ENCODE peak calls at places on chromosomes 6 and 20, in five cellular contexts. C is RCC 7860; Y is stimulated activated CD4-positive, alpha-beta T cell treated with anti-CD3 and anti-CD28 coated beads, Interleukin-2, amount 100 ng/mL, for 4 hours; D is NT2/D1; V is hypothalamus. M is an unnamed sample.

GRCh38 chr6:159510141-159510540 is 182.9 kb downstream of the SOD2 start:
- DNase-seq in V (no peak), D (no peak), Y (no peak), C (no peak), M (no peak)

GRCh38 chr20:56429496-56429895 is 17.4 kb downstream of the CASS4 start:
- DNase-seq in Y (peak), C (peak), D (no peak), V (no peak), M (peak)

GRCh38 chr6:131909408-131910218 is 41.6 kb downstream of the CCN2 start:
- DNase-seq in V (peak), Y (peak), C (peak), D (peak), M (peak)

GRCh38 chr6:2034256-2034655 is 211.1 kb downstream of the GMDS start:
- DNase-seq in D (no peak), Y (no peak), V (no peak), C (no peak), M (no peak)

GRCh38 chr6:165969184-165969583 is 198.5 kb downstream of the TBXT start:
- DNase-seq in V (no peak), Y (no peak), D (no peak), C (no peak), M (no peak)

GRCh38 chr6:28758046-28758817 is 165.6 kb downstream of the TRIM27 start:
- DNase-seq in V (no peak), D (no peak), Y (no peak), C (peak), M (peak)

GRCh38 chr20:24309596-24309995 is 159.8 kb upstream of the SYNDIG1 start:
- DNase-seq in D (no peak), C (no peak), V (no peak), Y (no peak), M (peak)

GRCh38 chr6:87136963-87137362 is 18.4 kb upstream of the ZNF292 start:
- DNase-seq in C (no peak), Y (no peak), D (no peak), V (no peak), M (no peak)

GRCh38 chr6:42890311-42891198 is 11.1 kb downstream of the RPL7L1 start:
- DNase-seq in C (peak), Y (peak), V (peak), D (peak), M (peak)

GRCh38 chr6:166540631-166541331 is 45.7 kb downstream of the RAMACL start:
- DNase-seq in C (no peak), Y (peak), V (no peak), D (no peak), M (peak)

GRCh38 chr20:24992420-24993205 is at the start of gene APMAP:
- DNase-seq in Y (peak), V (peak), D (peak), C (peak), M (peak)

GRCh38 chr6:141744971-141745370 is 387.8 kb upstream of the GJE1 start:
- DNase-seq in D (no peak), C (no peak), V (no peak), Y (no peak), M (no peak)

GRCh38 chr20:33830371-33830770 is 19.2 kb downstream of the CHMP4B start:
- DNase-seq in C (no peak), Y (no peak), V (no peak), D (no peak), M (no peak)

GRCh38 chr6:109794201-109794926 is 103.3 kb downstream of the FIG4 start:
- DNase-seq in C (no peak), D (no peak), Y (no peak), V (no peak), M (peak)

GRCh38 chr6:165910184-165910583 is 247.1 kb upstream of the PDE10A start:
- DNase-seq in C (no peak), V (no peak), Y (no peak), D (no peak), M (peak)

GRCh38 chr20:56875052-56875663 is 246.1 kb downstream of the TFAP2C start:
- DNase-seq in D (peak), C (peak), Y (no peak), V (no peak), M (peak)

GRCh38 chr20:37270586-37271420 is 9.2 kb upstream of the GHRH start:
- DNase-seq in D (no peak), C (no peak), Y (no peak), V (no peak), M (no peak)

GRCh38 chr20:14929388-14929787 is 592.0 kb upstream of the FLRT3 start:
- DNase-seq in D (no peak), Y (no peak), V (no peak), C (no peak), M (no peak)

GRCh38 chr6:18464176-18464575 is 77.0 kb downstream of the RNF144B start:
- DNase-seq in C (no peak), V (no peak), Y (no peak), D (no peak), M (no peak)

GRCh38 chr6:100135977-100136376 is 142.0 kb upstream of the MCHR2 start:
- DNase-seq in D (no peak), Y (no peak), V (no peak), C (no peak), M (no peak)

GRCh38 chr6:21826031-21826430 is 232.5 kb downstream of the SOX4 start:
- DNase-seq in C (peak), D (no peak), Y (no peak), V (no peak), M (peak)

GRCh38 chr6:5359413-5359812 is 98.1 kb downstream of the FARS2 start:
- DNase-seq in D (no peak), V (no peak), Y (no peak), C (no peak), M (no peak)

GRCh38 chr20:46171476-46171875 is 53.4 kb downstream of the CD40 start:
- DNase-seq in D (no peak), V (no peak), C (no peak), Y (no peak), M (no peak)

GRCh38 chr6:81148726-81149125 is 603.8 kb downstream of the TENT5A start:
- DNase-seq in C (no peak), V (no peak), Y (no peak), D (no peak), M (no peak)

GRCh38 chr6:114007451-114007953 is 36.6 kb upstream of the HDAC2 start:
- DNase-seq in Y (no peak), V (no peak), C (no peak), D (peak), M (peak)

GRCh38 chr20:34705008-34705382 is 851 bp downstream of the TP53INP2 start:
- DNase-seq in D (no peak), V (no peak), C (no peak), Y (no peak), M (no peak)

GRCh38 chr6:44327096-44327495 is 13.9 kb upstream of the AARS2 start:
- DNase-seq in D (no peak), C (no peak), Y (no peak), V (no peak), M (no peak)

GRCh38 chr20:33521461-33521860 is 31.6 kb downstream of the CBFA2T2 start:
- DNase-seq in D (no peak), Y (no peak), V (no peak), C (no peak), M (no peak)

GRCh38 chr20:33415948-33416347 is 14.6 kb upstream of the CDK5RAP1 start:
- DNase-seq in Y (no peak), C (no peak), V (peak), D (no peak), M (peak)

GRCh38 chr6:24931296-24931695 is 4.5 kb downstream of the RIPOR2 start:
- DNase-seq in D (no peak), V (no peak), Y (no peak), C (no peak), M (no peak)

GRCh38 chr6:140071115-140071514 is 696.7 kb upstream of the CITED2 start:
- DNase-seq in V (no peak), D (no peak), Y (no peak), C (no peak), M (peak)

GRCh38 chr20:33210371-33210770 is 6.8 kb upstream of the BPIFA3 start:
- DNase-seq in D (no peak), Y (no peak), C (no peak), V (no peak), M (no peak)

GRCh38 chr6:4780360-4780812 is 4.2 kb downstream of the CDYL start:
- DNase-seq in Y (no peak), D (no peak), C (no peak), V (no peak), M (peak)

GRCh38 chr20:6838181-6838826 is 70.8 kb downstream of the BMP2 start:
- DNase-seq in Y (no peak), C (peak), V (no peak), D (no peak), M (no peak)

GRCh38 chr20:47250360-47250759 is 106.1 kb downstream of the ZMYND8 start:
- DNase-seq in V (no peak), D (no peak), C (no peak), Y (no peak), M (no peak)